ENCODE peak calls at places on chromosomes 1 and 21, in ten cellular contexts. One of them, this sample, is unnamed.

GRCh38 chr1:186476306-186477040 is 15.6 kb upstream of the PDC start:
- DNase-seq in frontal cortex: no peak
- DNase-seq in pulmonary artery endothelial cell: peak
- DNase-seq in RWPE1: no peak
- DNase-seq in activated CD4-positive, alpha-beta T cell treated with anti-CD3 and anti-CD28 coated beads, Interleukin-2, amount 10 ng/mL, durations not matched to agents 7 days and 5 days: no peak
- DNase-seq in AG04450: peak
- DNase-seq in naive thymus-derived CD8-positive, alpha-beta T cell: no peak
- DNase-seq in T-helper 2 cell: no peak
- DNase-seq in astrocyte of the spinal cord: peak
- DNase-seq in midbrain: no peak
- DNase-seq in this sample: no peak

GRCh38 chr1:170853867-170854266 is 81.5 kb upstream of the MROH9 start:
- DNase-seq in frontal cortex: no peak
- DNase-seq in pulmonary artery endothelial cell: no peak
- DNase-seq in RWPE1: no peak
- DNase-seq in activated CD4-positive, alpha-beta T cell treated with anti-CD3 and anti-CD28 coated beads, Interleukin-2, amount 10 ng/mL, durations not matched to agents 7 days and 5 days: no peak
- DNase-seq in AG04450: no peak
- DNase-seq in naive thymus-derived CD8-positive, alpha-beta T cell: no peak
- DNase-seq in T-helper 2 cell: no peak
- DNase-seq in astrocyte of the spinal cord: no peak
- DNase-seq in midbrain: no peak
- DNase-seq in this sample: no peak

GRCh38 chr1:113353581-113353980 is 36.7 kb upstream of the MAGI3 start:
- DNase-seq in frontal cortex: no peak
- DNase-seq in pulmonary artery endothelial cell: no peak
- DNase-seq in RWPE1: peak
- DNase-seq in activated CD4-positive, alpha-beta T cell treated with anti-CD3 and anti-CD28 coated beads, Interleukin-2, amount 10 ng/mL, durations not matched to agents 7 days and 5 days: no peak
- DNase-seq in AG04450: no peak
- DNase-seq in naive thymus-derived CD8-positive, alpha-beta T cell: no peak
- DNase-seq in T-helper 2 cell: no peak
- DNase-seq in astrocyte of the spinal cord: no peak
- DNase-seq in midbrain: no peak
- DNase-seq in this sample: no peak

GRCh38 chr1:147651466-147651865 is 18.9 kb downstream of the ACP6 start:
- DNase-seq in frontal cortex: no peak
- DNase-seq in pulmonary artery endothelial cell: no peak
- DNase-seq in RWPE1: no peak
- DNase-seq in activated CD4-positive, alpha-beta T cell treated with anti-CD3 and anti-CD28 coated beads, Interleukin-2, amount 10 ng/mL, durations not matched to agents 7 days and 5 days: no peak
- DNase-seq in AG04450: no peak
- DNase-seq in naive thymus-derived CD8-positive, alpha-beta T cell: no peak
- DNase-seq in T-helper 2 cell: no peak
- DNase-seq in astrocyte of the spinal cord: no peak
- DNase-seq in midbrain: no peak
- DNase-seq in this sample: no peak

GRCh38 chr1:29708381-29708780 is 472.1 kb downstream of the PTPRU start:
- DNase-seq in frontal cortex: no peak
- DNase-seq in pulmonary artery endothelial cell: peak
- DNase-seq in RWPE1: no peak
- DNase-seq in activated CD4-positive, alpha-beta T cell treated with anti-CD3 and anti-CD28 coated beads, Interleukin-2, amount 10 ng/mL, durations not matched to agents 7 days and 5 days: no peak
- DNase-seq in AG04450: no peak
- DNase-seq in naive thymus-derived CD8-positive, alpha-beta T cell: no peak
- DNase-seq in T-helper 2 cell: no peak
- DNase-seq in astrocyte of the spinal cord: peak
- DNase-seq in midbrain: no peak
- DNase-seq in this sample: no peak

GRCh38 chr1:113912594-113913311 is 7.6 kb downstream of the DCLRE1B start:
- DNase-seq in frontal cortex: no peak
- DNase-seq in pulmonary artery endothelial cell: no peak
- DNase-seq in RWPE1: no peak
- DNase-seq in activated CD4-positive, alpha-beta T cell treated with anti-CD3 and anti-CD28 coated beads, Interleukin-2, amount 10 ng/mL, durations not matched to agents 7 days and 5 days: no peak
- DNase-seq in AG04450: peak
- DNase-seq in naive thymus-derived CD8-positive, alpha-beta T cell: no peak
- DNase-seq in T-helper 2 cell: no peak
- DNase-seq in astrocyte of the spinal cord: peak
- DNase-seq in midbrain: peak
- DNase-seq in this sample: no peak

GRCh38 chr21:38487906-38488639 is 10.2 kb downstream of the ERG start:
- DNase-seq in frontal cortex: no peak
- DNase-seq in pulmonary artery endothelial cell: no peak
- DNase-seq in RWPE1: no peak
- DNase-seq in activated CD4-positive, alpha-beta T cell treated with anti-CD3 and anti-CD28 coated beads, Interleukin-2, amount 10 ng/mL, durations not matched to agents 7 days and 5 days: no peak
- DNase-seq in AG04450: no peak
- DNase-seq in naive thymus-derived CD8-positive, alpha-beta T cell: no peak
- DNase-seq in T-helper 2 cell: no peak
- DNase-seq in astrocyte of the spinal cord: no peak
- DNase-seq in midbrain: no peak
- DNase-seq in this sample: no peak

GRCh38 chr1:160078392-160079195 is 2.7 kb upstream of the KCNJ9 start:
- DNase-seq in frontal cortex: no peak
- DNase-seq in pulmonary artery endothelial cell: no peak
- DNase-seq in RWPE1: peak
- DNase-seq in activated CD4-positive, alpha-beta T cell treated with anti-CD3 and anti-CD28 coated beads, Interleukin-2, amount 10 ng/mL, durations not matched to agents 7 days and 5 days: peak
- DNase-seq in AG04450: no peak
- DNase-seq in naive thymus-derived CD8-positive, alpha-beta T cell: peak
- DNase-seq in T-helper 2 cell: no peak
- DNase-seq in astrocyte of the spinal cord: no peak
- DNase-seq in midbrain: peak
- DNase-seq in this sample: peak

This sample was measured in activated T-cell treated with anti-CD3 and anti-CD28 coated beads for 1 hour.